ENCODE peak calls at places on chromosome 16, in four cellular contexts. V is HepG2; H is pancreas; N is naive thymus-derived CD8-positive, alpha-beta T cell. X is an unnamed sample.
A peak's percentile ranks its signal among the peaks of the same experiment; 100 is the strongest.

GRCh38 chr16:6160303-6160702 is 1062.7 kb upstream of the EEF2KMT start:
- ATAC-seq in V (no peak), H (no peak), N (no peak), X (no peak)

GRCh38 chr16:84550096-84550495 is 45.6 kb upstream of the MEAK7 start:
- ATAC-seq in V (no peak), H (no peak), N (no peak), X (no peak)

GRCh38 chr16:11268921-11269375 is at the start of gene TNP2:
- ATAC-seq in V (no peak), H (no peak), N (no peak), X (no peak)

GRCh38 chr16:75341934-75342811 is 90.7 kb upstream of the BCAR1 start:
- ATAC-seq in V (no peak), H (peak; percentile 72), N (no peak), X (no peak)

GRCh38 chr16:17026600-17027242 is 444.0 kb downstream of the XYLT1 start:
- ATAC-seq in V (no peak), H (no peak), N (peak; percentile 97), X (peak; percentile 93)

GRCh38 chr16:14632693-14633569 is at the start of gene BFAR:
- ATAC-seq in V (peak; percentile 87), H (peak; percentile 88), N (peak; percentile 76), X (peak; percentile 81)

GRCh38 chr16:4391635-4392381 is 20.2 kb downstream of the VASN start:
- ATAC-seq in V (no peak), H (no peak), N (peak; percentile 46), X (no peak)

GRCh38 chr16:57551057-57551456 is 8.6 kb downstream of the ADGRG5 start:
- ATAC-seq in V (no peak), H (no peak), N (peak; percentile 71), X (no peak)

GRCh38 chr16:9256196-9256595 is 164.8 kb downstream of the HAPSTR1 start:
- ATAC-seq in V (peak; percentile 74), H (peak; percentile 50), N (no peak), X (no peak)

GRCh38 chr16:14629612-14629918 is 495 bp downstream of the PARN start:
- ATAC-seq in V (peak; percentile 1), H (no peak), N (no peak), X (peak; percentile 2)

GRCh38 chr16:1278456-1278855 is 22.6 kb downstream of the TPSD1 start:
- ATAC-seq in V (peak; percentile 18), H (no peak), N (no peak), X (no peak)

GRCh38 chr16:23280483-23280967 is 21.6 kb upstream of the SCNN1B start:
- ATAC-seq in V (no peak), H (no peak), N (no peak), X (no peak)

GRCh38 chr16:13672196-13672595 is 247.8 kb upstream of the ERCC4 start:
- ATAC-seq in V (peak; percentile 55), H (peak; percentile 68), N (no peak), X (no peak)

GRCh38 chr16:66159987-66160386 is 206.5 kb upstream of the CDH5 start:
- ATAC-seq in V (no peak), H (no peak), N (no peak), X (no peak)

GRCh38 chr16:68416057-68417046 is 32.0 kb downstream of the SMPD3 start:
- ATAC-seq in V (peak; percentile 37), H (peak; percentile 93), N (no peak), X (no peak)

GRCh38 chr16:27330542-27330941 is 16.8 kb downstream of the IL4R start:
- ATAC-seq in V (no peak), H (peak; percentile 22), N (no peak), X (peak; percentile 42)

GRCh38 chr16:81567987-81568748 is 123.6 kb downstream of the CMIP start:
- ATAC-seq in V (peak; percentile 58), H (peak; percentile 79), N (no peak), X (peak; percentile 98)

GRCh38 chr16:17836868-17837602 is 366.3 kb upstream of the XYLT1 start:
- ATAC-seq in V (no peak), H (no peak), N (no peak), X (peak; percentile 72)

GRCh38 chr16:66538910-66539309 is 11.0 kb downstream of the TK2 start:
- ATAC-seq in V (peak; percentile 40), H (no peak), N (no peak), X (no peak)

GRCh38 chr16:87956771-87957279 is 5.6 kb downstream of the BANP start:
- ATAC-seq in V (no peak), H (no peak), N (peak; percentile 29), X (peak; percentile 61)

GRCh38 chr16:77344306-77344705 is 90.5 kb downstream of the ADAMTS18 start:
- ATAC-seq in V (no peak), H (no peak), N (no peak), X (peak; percentile 21)

GRCh38 chr16:52547001-52547833 is at the start of gene TOX3:
- ATAC-seq in V (peak; percentile 34), H (peak; percentile 74), N (no peak), X (no peak)

GRCh38 chr16:10744370-10745030 is 858 bp downstream of the NUBP1 start:
- ATAC-seq in V (peak; percentile 28), H (peak; percentile 0), N (no peak), X (no peak)

X was measured in activated T-helper 17 cell treated with anti-CD3 and anti-CD28 coated beads, Interleukin-2, amount 50 U/mL, for 72 hours.